ENCODE peak calls at places on chromosomes 1 and 21, in ten cellular contexts. One of them, this sample, is unnamed.
A peak's percentile ranks its signal among the peaks of the same experiment; 100 is the strongest.

GRCh38 chr1:202807367-202807925 is 775 bp downstream of the KDM5B start:
- DNase-seq in GM03348: peak; percentile 83
- DNase-seq in bronchial epithelial cell: no peak
- DNase-seq in cardiac septum: no peak
- DNase-seq in stimulated activated CD8-positive, alpha-beta memory T cell treated with anti-CD3 and anti-CD28 coated beads, Interleukin-7, amount 100 ng/mL, for 4 hours: peak; percentile 63
- DNase-seq in lower lobe of right lung: peak; percentile 55
- DNase-seq in Calu3: peak; percentile 59
- DNase-seq in lower leg skin: peak; percentile 90
- DNase-seq in iPS-NIHi11: peak; percentile 71
- DNase-seq in LHCN-M2: no peak
- DNase-seq in this sample: no peak

GRCh38 chr1:187999973-188000372 is 1171.2 kb downstream of the PLA2G4A start:
- DNase-seq in GM03348: no peak
- DNase-seq in bronchial epithelial cell: peak; percentile 2
- DNase-seq in cardiac septum: no peak
- DNase-seq in stimulated activated CD8-positive, alpha-beta memory T cell treated with anti-CD3 and anti-CD28 coated beads, Interleukin-7, amount 100 ng/mL, for 4 hours: no peak
- DNase-seq in lower lobe of right lung: no peak
- DNase-seq in Calu3: no peak
- DNase-seq in lower leg skin: no peak
- DNase-seq in iPS-NIHi11: peak; percentile 9
- DNase-seq in LHCN-M2: no peak
- DNase-seq in this sample: no peak

GRCh38 chr1:156464335-156464734 is 36.2 kb downstream of the MEF2D start:
- DNase-seq in GM03348: no peak
- DNase-seq in bronchial epithelial cell: no peak
- DNase-seq in cardiac septum: no peak
- DNase-seq in stimulated activated CD8-positive, alpha-beta memory T cell treated with anti-CD3 and anti-CD28 coated beads, Interleukin-7, amount 100 ng/mL, for 4 hours: no peak
- DNase-seq in lower lobe of right lung: no peak
- DNase-seq in Calu3: no peak
- DNase-seq in lower leg skin: no peak
- DNase-seq in iPS-NIHi11: no peak
- DNase-seq in LHCN-M2: no peak
- DNase-seq in this sample: no peak

GRCh38 chr1:112703706-112704105 is 3.2 kb downstream of the RHOC start:
- DNase-seq in GM03348: no peak
- DNase-seq in bronchial epithelial cell: no peak
- DNase-seq in cardiac septum: no peak
- DNase-seq in stimulated activated CD8-positive, alpha-beta memory T cell treated with anti-CD3 and anti-CD28 coated beads, Interleukin-7, amount 100 ng/mL, for 4 hours: no peak
- DNase-seq in lower lobe of right lung: no peak
- DNase-seq in Calu3: no peak
- DNase-seq in lower leg skin: no peak
- DNase-seq in iPS-NIHi11: no peak
- DNase-seq in LHCN-M2: no peak
- DNase-seq in this sample: no peak

GRCh38 chr1:36653850-36654249 is 171.1 kb upstream of the CSF3R start:
- DNase-seq in GM03348: peak; percentile 35
- DNase-seq in bronchial epithelial cell: no peak
- DNase-seq in cardiac septum: peak; percentile 75
- DNase-seq in stimulated activated CD8-positive, alpha-beta memory T cell treated with anti-CD3 and anti-CD28 coated beads, Interleukin-7, amount 100 ng/mL, for 4 hours: no peak
- DNase-seq in lower lobe of right lung: no peak
- DNase-seq in Calu3: no peak
- DNase-seq in lower leg skin: no peak
- DNase-seq in iPS-NIHi11: no peak
- DNase-seq in LHCN-M2: peak; percentile 8
- DNase-seq in this sample: no peak

GRCh38 chr1:231954751-231955150 is 328.2 kb downstream of the DISC1 start:
- DNase-seq in GM03348: no peak
- DNase-seq in bronchial epithelial cell: no peak
- DNase-seq in cardiac septum: no peak
- DNase-seq in stimulated activated CD8-positive, alpha-beta memory T cell treated with anti-CD3 and anti-CD28 coated beads, Interleukin-7, amount 100 ng/mL, for 4 hours: no peak
- DNase-seq in lower lobe of right lung: no peak
- DNase-seq in Calu3: no peak
- DNase-seq in lower leg skin: no peak
- DNase-seq in iPS-NIHi11: no peak
- DNase-seq in LHCN-M2: no peak
- DNase-seq in this sample: no peak

GRCh38 chr21:42373181-42373907 is 7.0 kb upstream of the TFF1 start:
- DNase-seq in GM03348: no peak
- DNase-seq in bronchial epithelial cell: no peak
- DNase-seq in cardiac septum: no peak
- DNase-seq in stimulated activated CD8-positive, alpha-beta memory T cell treated with anti-CD3 and anti-CD28 coated beads, Interleukin-7, amount 100 ng/mL, for 4 hours: no peak
- DNase-seq in lower lobe of right lung: no peak
- DNase-seq in Calu3: no peak
- DNase-seq in lower leg skin: no peak
- DNase-seq in iPS-NIHi11: no peak
- DNase-seq in LHCN-M2: no peak
- DNase-seq in this sample: no peak

GRCh38 chr21:28944296-28944695 is 48.4 kb downstream of the LTN1 start:
- DNase-seq in GM03348: peak; percentile 5
- DNase-seq in bronchial epithelial cell: no peak
- DNase-seq in cardiac septum: no peak
- DNase-seq in stimulated activated CD8-positive, alpha-beta memory T cell treated with anti-CD3 and anti-CD28 coated beads, Interleukin-7, amount 100 ng/mL, for 4 hours: no peak
- DNase-seq in lower lobe of right lung: no peak
- DNase-seq in Calu3: no peak
- DNase-seq in lower leg skin: no peak
- DNase-seq in iPS-NIHi11: no peak
- DNase-seq in LHCN-M2: peak; percentile 29
- DNase-seq in this sample: no peak

GRCh38 chr1:40898434-40898900 is 36.3 kb upstream of the CITED4 start:
- DNase-seq in GM03348: no peak
- DNase-seq in bronchial epithelial cell: peak; percentile 70
- DNase-seq in cardiac septum: no peak
- DNase-seq in stimulated activated CD8-positive, alpha-beta memory T cell treated with anti-CD3 and anti-CD28 coated beads, Interleukin-7, amount 100 ng/mL, for 4 hours: no peak
- DNase-seq in lower lobe of right lung: no peak
- DNase-seq in Calu3: peak; percentile 89
- DNase-seq in lower leg skin: no peak
- DNase-seq in iPS-NIHi11: no peak
- DNase-seq in LHCN-M2: no peak
- DNase-seq in this sample: peak; percentile 77

GRCh38 chr1:61158592-61158991 is 76.2 kb downstream of the NFIA start:
- DNase-seq in GM03348: no peak
- DNase-seq in bronchial epithelial cell: no peak
- DNase-seq in cardiac septum: no peak
- DNase-seq in stimulated activated CD8-positive, alpha-beta memory T cell treated with anti-CD3 and anti-CD28 coated beads, Interleukin-7, amount 100 ng/mL, for 4 hours: no peak
- DNase-seq in lower lobe of right lung: no peak
- DNase-seq in Calu3: no peak
- DNase-seq in lower leg skin: no peak
- DNase-seq in iPS-NIHi11: no peak
- DNase-seq in LHCN-M2: no peak
- DNase-seq in this sample: no peak

GRCh38 chr1:197173571-197174482 is 27.4 kb upstream of the ASPM start:
- DNase-seq in GM03348: peak; percentile 6
- DNase-seq in bronchial epithelial cell: peak; percentile 32
- DNase-seq in cardiac septum: no peak
- DNase-seq in stimulated activated CD8-positive, alpha-beta memory T cell treated with anti-CD3 and anti-CD28 coated beads, Interleukin-7, amount 100 ng/mL, for 4 hours: no peak
- DNase-seq in lower lobe of right lung: no peak
- DNase-seq in Calu3: peak; percentile 59
- DNase-seq in lower leg skin: no peak
- DNase-seq in iPS-NIHi11: no peak
- DNase-seq in LHCN-M2: peak; percentile 22
- DNase-seq in this sample: no peak

GRCh38 chr1:55284856-55285255 is 69.7 kb upstream of the USP24 start:
- DNase-seq in GM03348: peak; percentile 60
- DNase-seq in bronchial epithelial cell: peak; percentile 33
- DNase-seq in cardiac septum: no peak
- DNase-seq in stimulated activated CD8-positive, alpha-beta memory T cell treated with anti-CD3 and anti-CD28 coated beads, Interleukin-7, amount 100 ng/mL, for 4 hours: no peak
- DNase-seq in lower lobe of right lung: no peak
- DNase-seq in Calu3: peak; percentile 55
- DNase-seq in lower leg skin: no peak
- DNase-seq in iPS-NIHi11: peak; percentile 68
- DNase-seq in LHCN-M2: peak; percentile 60
- DNase-seq in this sample: peak; percentile 22

GRCh38 chr1:210647406-210648333 is 319.0 kb downstream of the HHAT start:
- DNase-seq in GM03348: peak; percentile 36
- DNase-seq in bronchial epithelial cell: no peak
- DNase-seq in cardiac septum: no peak
- DNase-seq in stimulated activated CD8-positive, alpha-beta memory T cell treated with anti-CD3 and anti-CD28 coated beads, Interleukin-7, amount 100 ng/mL, for 4 hours: no peak
- DNase-seq in lower lobe of right lung: no peak
- DNase-seq in Calu3: no peak
- DNase-seq in lower leg skin: no peak
- DNase-seq in iPS-NIHi11: no peak
- DNase-seq in LHCN-M2: peak; percentile 70
- DNase-seq in this sample: no peak

GRCh38 chr1:13623021-13623637 is 39.5 kb downstream of the PDPN start:
- DNase-seq in GM03348: no peak
- DNase-seq in bronchial epithelial cell: no peak
- DNase-seq in cardiac septum: no peak
- DNase-seq in stimulated activated CD8-positive, alpha-beta memory T cell treated with anti-CD3 and anti-CD28 coated beads, Interleukin-7, amount 100 ng/mL, for 4 hours: no peak
- DNase-seq in lower lobe of right lung: no peak
- DNase-seq in Calu3: no peak
- DNase-seq in lower leg skin: peak; percentile 80
- DNase-seq in iPS-NIHi11: no peak
- DNase-seq in LHCN-M2: no peak
- DNase-seq in this sample: no peak

GRCh38 chr1:66505671-66506392 is 28.1 kb upstream of the SGIP1 start:
- DNase-seq in GM03348: peak; percentile 18
- DNase-seq in bronchial epithelial cell: no peak
- DNase-seq in cardiac septum: no peak
- DNase-seq in stimulated activated CD8-positive, alpha-beta memory T cell treated with anti-CD3 and anti-CD28 coated beads, Interleukin-7, amount 100 ng/mL, for 4 hours: no peak
- DNase-seq in lower lobe of right lung: no peak
- DNase-seq in Calu3: no peak
- DNase-seq in lower leg skin: no peak
- DNase-seq in iPS-NIHi11: no peak
- DNase-seq in LHCN-M2: peak; percentile 71
- DNase-seq in this sample: no peak

GRCh38 chr1:212671342-212672031 is 28.2 kb downstream of the BATF3 start:
- DNase-seq in GM03348: peak; percentile 33
- DNase-seq in bronchial epithelial cell: peak; percentile 78
- DNase-seq in cardiac septum: peak; percentile 83
- DNase-seq in stimulated activated CD8-positive, alpha-beta memory T cell treated with anti-CD3 and anti-CD28 coated beads, Interleukin-7, amount 100 ng/mL, for 4 hours: no peak
- DNase-seq in lower lobe of right lung: peak; percentile 67
- DNase-seq in Calu3: peak; percentile 26
- DNase-seq in lower leg skin: no peak
- DNase-seq in iPS-NIHi11: no peak
- DNase-seq in LHCN-M2: peak; percentile 92
- DNase-seq in this sample: peak; percentile 78

GRCh38 chr1:9453375-9454093 is 85.7 kb upstream of the SLC25A33 start:
- DNase-seq in GM03348: no peak
- DNase-seq in bronchial epithelial cell: no peak
- DNase-seq in cardiac septum: no peak
- DNase-seq in stimulated activated CD8-positive, alpha-beta memory T cell treated with anti-CD3 and anti-CD28 coated beads, Interleukin-7, amount 100 ng/mL, for 4 hours: no peak
- DNase-seq in lower lobe of right lung: no peak
- DNase-seq in Calu3: no peak
- DNase-seq in lower leg skin: no peak
- DNase-seq in iPS-NIHi11: no peak
- DNase-seq in LHCN-M2: no peak
- DNase-seq in this sample: no peak

GRCh38 chr1:113993072-113993471 is 13.8 kb downstream of the OLFML3 start:
- DNase-seq in GM03348: no peak
- DNase-seq in bronchial epithelial cell: no peak
- DNase-seq in cardiac septum: no peak
- DNase-seq in stimulated activated CD8-positive, alpha-beta memory T cell treated with anti-CD3 and anti-CD28 coated beads, Interleukin-7, amount 100 ng/mL, for 4 hours: no peak
- DNase-seq in lower lobe of right lung: no peak
- DNase-seq in Calu3: no peak
- DNase-seq in lower leg skin: no peak
- DNase-seq in iPS-NIHi11: no peak
- DNase-seq in LHCN-M2: no peak
- DNase-seq in this sample: no peak

GRCh38 chr1:39269791-39270342 is 65.4 kb downstream of the MACF1 start:
- DNase-seq in GM03348: peak; percentile 42
- DNase-seq in bronchial epithelial cell: no peak
- DNase-seq in cardiac septum: no peak
- DNase-seq in stimulated activated CD8-positive, alpha-beta memory T cell treated with anti-CD3 and anti-CD28 coated beads, Interleukin-7, amount 100 ng/mL, for 4 hours: no peak
- DNase-seq in lower lobe of right lung: no peak
- DNase-seq in Calu3: no peak
- DNase-seq in lower leg skin: no peak
- DNase-seq in iPS-NIHi11: no peak
- DNase-seq in LHCN-M2: peak; percentile 86
- DNase-seq in this sample: peak; percentile 29

GRCh38 chr1:234874291-234875288 is 254.0 kb downstream of the TOMM20 start:
- DNase-seq in GM03348: no peak
- DNase-seq in bronchial epithelial cell: no peak
- DNase-seq in cardiac septum: peak; percentile 72
- DNase-seq in stimulated activated CD8-positive, alpha-beta memory T cell treated with anti-CD3 and anti-CD28 coated beads, Interleukin-7, amount 100 ng/mL, for 4 hours: no peak
- DNase-seq in lower lobe of right lung: peak; percentile 65
- DNase-seq in Calu3: peak; percentile 44
- DNase-seq in lower leg skin: no peak
- DNase-seq in iPS-NIHi11: no peak
- DNase-seq in LHCN-M2: no peak
- DNase-seq in this sample: no peak

GRCh38 chr1:64701071-64701470 is 43.8 kb upstream of the RAVER2 start:
- DNase-seq in GM03348: no peak
- DNase-seq in bronchial epithelial cell: peak; percentile 23
- DNase-seq in cardiac septum: no peak
- DNase-seq in stimulated activated CD8-positive, alpha-beta memory T cell treated with anti-CD3 and anti-CD28 coated beads, Interleukin-7, amount 100 ng/mL, for 4 hours: no peak
- DNase-seq in lower lobe of right lung: no peak
- DNase-seq in Calu3: no peak
- DNase-seq in lower leg skin: no peak
- DNase-seq in iPS-NIHi11: no peak
- DNase-seq in LHCN-M2: no peak
- DNase-seq in this sample: peak; percentile 64

GRCh38 chr1:201885531-201886075 is 3.1 kb upstream of the SHISA4 start:
- DNase-seq in GM03348: peak; percentile 82
- DNase-seq in bronchial epithelial cell: peak; percentile 71
- DNase-seq in cardiac septum: no peak
- DNase-seq in stimulated activated CD8-positive, alpha-beta memory T cell treated with anti-CD3 and anti-CD28 coated beads, Interleukin-7, amount 100 ng/mL, for 4 hours: no peak
- DNase-seq in lower lobe of right lung: no peak
- DNase-seq in Calu3: peak; percentile 17
- DNase-seq in lower leg skin: peak; percentile 45
- DNase-seq in iPS-NIHi11: no peak
- DNase-seq in LHCN-M2: no peak
- DNase-seq in this sample: no peak

GRCh38 chr1:183685112-183685713 is 32.1 kb upstream of the APOBEC4 start:
- DNase-seq in GM03348: peak; percentile 77
- DNase-seq in bronchial epithelial cell: peak; percentile 55
- DNase-seq in cardiac septum: no peak
- DNase-seq in stimulated activated CD8-positive, alpha-beta memory T cell treated with anti-CD3 and anti-CD28 coated beads, Interleukin-7, amount 100 ng/mL, for 4 hours: no peak
- DNase-seq in lower lobe of right lung: no peak
- DNase-seq in Calu3: peak; percentile 47
- DNase-seq in lower leg skin: no peak
- DNase-seq in iPS-NIHi11: peak; percentile 82
- DNase-seq in LHCN-M2: peak; percentile 55
- DNase-seq in this sample: peak; percentile 34

GRCh38 chr1:18100060-18100459 is 7.5 kb upstream of the IGSF21 start:
- DNase-seq in GM03348: no peak
- DNase-seq in bronchial epithelial cell: no peak
- DNase-seq in cardiac septum: no peak
- DNase-seq in stimulated activated CD8-positive, alpha-beta memory T cell treated with anti-CD3 and anti-CD28 coated beads, Interleukin-7, amount 100 ng/mL, for 4 hours: no peak
- DNase-seq in lower lobe of right lung: no peak
- DNase-seq in Calu3: no peak
- DNase-seq in lower leg skin: no peak
- DNase-seq in iPS-NIHi11: no peak
- DNase-seq in LHCN-M2: no peak
- DNase-seq in this sample: no peak

GRCh38 chr1:1196431-1197187 is 9.8 kb downstream of the TNFRSF18 start:
- DNase-seq in GM03348: no peak
- DNase-seq in bronchial epithelial cell: no peak
- DNase-seq in cardiac septum: no peak
- DNase-seq in stimulated activated CD8-positive, alpha-beta memory T cell treated with anti-CD3 and anti-CD28 coated beads, Interleukin-7, amount 100 ng/mL, for 4 hours: no peak
- DNase-seq in lower lobe of right lung: peak; percentile 34
- DNase-seq in Calu3: no peak
- DNase-seq in lower leg skin: no peak
- DNase-seq in iPS-NIHi11: no peak
- DNase-seq in LHCN-M2: no peak
- DNase-seq in this sample: no peak

GRCh38 chr1:91569411-91570104 is 68.9 kb downstream of the CDC7 start:
- DNase-seq in GM03348: peak; percentile 92
- DNase-seq in bronchial epithelial cell: peak; percentile 96
- DNase-seq in cardiac septum: peak; percentile 90
- DNase-seq in stimulated activated CD8-positive, alpha-beta memory T cell treated with anti-CD3 and anti-CD28 coated beads, Interleukin-7, amount 100 ng/mL, for 4 hours: no peak
- DNase-seq in lower lobe of right lung: peak; percentile 73
- DNase-seq in Calu3: peak; percentile 35
- DNase-seq in lower leg skin: peak; percentile 97
- DNase-seq in iPS-NIHi11: no peak
- DNase-seq in LHCN-M2: peak; percentile 86
- DNase-seq in this sample: peak; percentile 89

GRCh38 chr21:44816761-44817505 is 929 bp downstream of the SUMO3 start:
- DNase-seq in GM03348: no peak
- DNase-seq in bronchial epithelial cell: no peak
- DNase-seq in cardiac septum: no peak
- DNase-seq in stimulated activated CD8-positive, alpha-beta memory T cell treated with anti-CD3 and anti-CD28 coated beads, Interleukin-7, amount 100 ng/mL, for 4 hours: no peak
- DNase-seq in lower lobe of right lung: no peak
- DNase-seq in Calu3: no peak
- DNase-seq in lower leg skin: no peak
- DNase-seq in iPS-NIHi11: no peak
- DNase-seq in LHCN-M2: no peak
- DNase-seq in this sample: no peak

GRCh38 chr1:246144931-246145330 is 362.1 kb downstream of the SMYD3 start:
- DNase-seq in GM03348: no peak
- DNase-seq in bronchial epithelial cell: no peak
- DNase-seq in cardiac septum: no peak
- DNase-seq in stimulated activated CD8-positive, alpha-beta memory T cell treated with anti-CD3 and anti-CD28 coated beads, Interleukin-7, amount 100 ng/mL, for 4 hours: no peak
- DNase-seq in lower lobe of right lung: no peak
- DNase-seq in Calu3: no peak
- DNase-seq in lower leg skin: no peak
- DNase-seq in iPS-NIHi11: no peak
- DNase-seq in LHCN-M2: no peak
- DNase-seq in this sample: no peak